ENCODE peak calls at places on chromosomes 1 and 21, in six cellular contexts. One of them, this sample, is unnamed. For H3K4me1, the result is how much of the 10 kb centered on the place peaks cover.

GRCh38 chr1:117001254-117001927 is at the start of gene CD101:
- DNase-seq in neuronal stem cell: no peak
- DNase-seq in IMR-90: no peak
- DNase-seq in H9: no peak
- DNase-seq in K562: no peak
- DNase-seq in HepG2: no peak
- DNase-seq in this sample: no peak

GRCh38 chr1:116817582-116818064 is 63.4 kb downstream of the CD2 start:
- DNase-seq in neuronal stem cell: peak
- DNase-seq in IMR-90: peak
- DNase-seq in H9: peak
- DNase-seq in K562: peak
- DNase-seq in HepG2: peak
- DNase-seq in this sample: peak

GRCh38 chr1:49052102-49052501 is 275.4 kb upstream of the BEND5 start:
- DNase-seq in neuronal stem cell: no peak
- DNase-seq in IMR-90: no peak
- DNase-seq in H9: no peak
- DNase-seq in K562: no peak
- DNase-seq in HepG2: no peak
- DNase-seq in this sample: no peak

GRCh38 chr1:77817368-77818209 is 38.1 kb downstream of the MIGA1 start:
- DNase-seq in neuronal stem cell: no peak
- DNase-seq in IMR-90: peak
- DNase-seq in H9: no peak
- DNase-seq in K562: no peak
- DNase-seq in HepG2: no peak
- DNase-seq in this sample: no peak

GRCh38 chr1:92679980-92680379 is 104.9 kb downstream of the EVI5 start:
- DNase-seq in neuronal stem cell: no peak
- DNase-seq in IMR-90: no peak
- DNase-seq in H9: no peak
- DNase-seq in K562: no peak
- DNase-seq in HepG2: no peak
- DNase-seq in this sample: no peak

GRCh38 chr1:201311356-201312011 is 28.2 kb downstream of the PKP1 start:
- DNase-seq in neuronal stem cell: no peak
- DNase-seq in IMR-90: no peak
- DNase-seq in H9: no peak
- DNase-seq in K562: no peak
- DNase-seq in HepG2: no peak
- DNase-seq in this sample: no peak

GRCh38 chr1:173473599-173474011 is 3.5 kb upstream of the PRDX6 start:
- DNase-seq in neuronal stem cell: no peak
- DNase-seq in IMR-90: peak
- DNase-seq in H9: no peak
- DNase-seq in K562: no peak
- DNase-seq in HepG2: no peak
- DNase-seq in this sample: no peak

GRCh38 chr1:40344597-40344996 is 27.5 kb upstream of the COL9A2 start:
- DNase-seq in neuronal stem cell: no peak
- DNase-seq in IMR-90: peak
- DNase-seq in H9: no peak
- DNase-seq in K562: peak
- DNase-seq in HepG2: peak
- DNase-seq in this sample: no peak

GRCh38 chr1:192477630-192478029 is 97.9 kb upstream of the RGS1 start:
- DNase-seq in neuronal stem cell: no peak
- DNase-seq in IMR-90: peak
- DNase-seq in H9: no peak
- DNase-seq in K562: peak
- DNase-seq in HepG2: peak
- DNase-seq in this sample: no peak

GRCh38 chr1:149936992-149937705 is 470 bp upstream of the MTMR11 start:
- DNase-seq in neuronal stem cell: no peak
- DNase-seq in IMR-90: peak
- DNase-seq in H9: peak
- DNase-seq in K562: no peak
- DNase-seq in HepG2: peak
- DNase-seq in this sample: no peak

GRCh38 chr1:51266791-51267190 is 30.7 kb downstream of the RNF11 start:
- DNase-seq in neuronal stem cell: no peak
- DNase-seq in IMR-90: no peak
- DNase-seq in H9: no peak
- DNase-seq in K562: no peak
- DNase-seq in HepG2: no peak
- DNase-seq in this sample: no peak
- H3K4me1 ChIP-seq in neuronal stem cell: under half
- H3K4me1 ChIP-seq in IMR-90: under half
- H3K4me1 ChIP-seq in H9: under half
- H3K4me1 ChIP-seq in K562: under half
- H3K4me1 ChIP-seq in HepG2: under half
- H3K4me1 ChIP-seq in this sample: under half

DNA sequence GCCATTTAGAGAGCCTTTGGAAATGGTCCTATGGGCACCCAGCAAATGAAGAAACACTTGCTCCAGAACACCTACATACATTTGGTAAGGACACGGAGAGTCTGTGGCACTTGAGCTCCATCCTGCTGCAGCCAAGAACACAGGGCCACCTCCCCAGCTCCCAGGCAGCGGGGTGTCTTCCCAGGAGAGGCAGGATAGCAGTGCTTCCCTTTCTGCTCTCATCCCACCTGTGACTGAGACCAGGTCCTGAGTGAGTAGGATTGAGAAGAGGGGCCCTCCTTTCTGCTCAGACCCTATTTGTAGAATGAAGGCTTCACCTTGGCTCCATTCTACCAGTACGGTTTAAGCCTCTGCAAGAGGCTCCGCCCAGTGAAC is 4.1 kb downstream of the C1orf174 start:
- DNase-seq in neuronal stem cell: no peak
- DNase-seq in IMR-90: no peak
- DNase-seq in H9: no peak
- DNase-seq in K562: no peak
- DNase-seq in HepG2: no peak
- DNase-seq in this sample: no peak
- H3K9ac ChIP-seq in neuronal stem cell: no peak
- H3K9ac ChIP-seq in IMR-90: peak
- H3K9ac ChIP-seq in H9: no peak
- H3K9ac ChIP-seq in K562: no peak
- H3K9ac ChIP-seq in HepG2: no peak
- H3K9ac ChIP-seq in this sample: no peak

GRCh38 chr1:214186118-214186517 is 94.8 kb upstream of the SMYD2 start:
- DNase-seq in neuronal stem cell: no peak
- DNase-seq in IMR-90: no peak
- DNase-seq in H9: no peak
- DNase-seq in K562: no peak
- DNase-seq in HepG2: no peak
- DNase-seq in this sample: no peak
- H2AFZ ChIP-seq in neuronal stem cell: no peak
- H2AFZ ChIP-seq in IMR-90: no peak
- H2AFZ ChIP-seq in H9: no peak
- H2AFZ ChIP-seq in K562: no peak
- H2AFZ ChIP-seq in HepG2: no peak
- H2AFZ ChIP-seq in this sample: no peak

GRCh38 chr1:31792116-31792515 is 23.7 kb downstream of the SPOCD1 start:
- DNase-seq in neuronal stem cell: no peak
- DNase-seq in IMR-90: no peak
- DNase-seq in H9: peak
- DNase-seq in K562: no peak
- DNase-seq in HepG2: no peak
- DNase-seq in this sample: no peak

GRCh38 chr1:31793086-31793485 is 22.7 kb downstream of the SPOCD1 start:
- DNase-seq in neuronal stem cell: no peak
- DNase-seq in IMR-90: no peak
- DNase-seq in H9: peak
- DNase-seq in K562: no peak
- DNase-seq in HepG2: no peak
- DNase-seq in this sample: no peak

GRCh38 chr1:31791131-31791858 is 24.5 kb downstream of the SPOCD1 start:
- DNase-seq in neuronal stem cell: no peak
- DNase-seq in IMR-90: no peak
- DNase-seq in H9: peak
- DNase-seq in K562: no peak
- DNase-seq in HepG2: no peak
- DNase-seq in this sample: no peak

GRCh38 chr1:31793586-31794285 is 22.1 kb downstream of the SPOCD1 start:
- DNase-seq in neuronal stem cell: no peak
- DNase-seq in IMR-90: no peak
- DNase-seq in H9: peak
- DNase-seq in K562: no peak
- DNase-seq in HepG2: no peak
- DNase-seq in this sample: no peak

GRCh38 chr1:31792541-31792940 is 23.3 kb downstream of the SPOCD1 start:
- DNase-seq in neuronal stem cell: no peak
- DNase-seq in IMR-90: no peak
- DNase-seq in H9: no peak
- DNase-seq in K562: no peak
- DNase-seq in HepG2: no peak
- DNase-seq in this sample: no peak
- H3K4me1 ChIP-seq in neuronal stem cell: under half
- H3K4me1 ChIP-seq in IMR-90: under half
- H3K4me1 ChIP-seq in H9: under half
- H3K4me1 ChIP-seq in K562: under half
- H3K4me1 ChIP-seq in HepG2: under half
- H3K4me1 ChIP-seq in this sample: under half

GRCh38 chr1:244435562-244436205 is 16.0 kb downstream of the ADSS2 start:
- DNase-seq in neuronal stem cell: no peak
- DNase-seq in IMR-90: peak
- DNase-seq in H9: no peak
- DNase-seq in K562: no peak
- DNase-seq in HepG2: peak
- DNase-seq in this sample: no peak
- H3K9ac ChIP-seq in neuronal stem cell: no peak
- H3K9ac ChIP-seq in IMR-90: no peak
- H3K9ac ChIP-seq in H9: no peak
- H3K9ac ChIP-seq in K562: no peak
- H3K9ac ChIP-seq in HepG2: peak
- H3K9ac ChIP-seq in this sample: no peak

DNA sequence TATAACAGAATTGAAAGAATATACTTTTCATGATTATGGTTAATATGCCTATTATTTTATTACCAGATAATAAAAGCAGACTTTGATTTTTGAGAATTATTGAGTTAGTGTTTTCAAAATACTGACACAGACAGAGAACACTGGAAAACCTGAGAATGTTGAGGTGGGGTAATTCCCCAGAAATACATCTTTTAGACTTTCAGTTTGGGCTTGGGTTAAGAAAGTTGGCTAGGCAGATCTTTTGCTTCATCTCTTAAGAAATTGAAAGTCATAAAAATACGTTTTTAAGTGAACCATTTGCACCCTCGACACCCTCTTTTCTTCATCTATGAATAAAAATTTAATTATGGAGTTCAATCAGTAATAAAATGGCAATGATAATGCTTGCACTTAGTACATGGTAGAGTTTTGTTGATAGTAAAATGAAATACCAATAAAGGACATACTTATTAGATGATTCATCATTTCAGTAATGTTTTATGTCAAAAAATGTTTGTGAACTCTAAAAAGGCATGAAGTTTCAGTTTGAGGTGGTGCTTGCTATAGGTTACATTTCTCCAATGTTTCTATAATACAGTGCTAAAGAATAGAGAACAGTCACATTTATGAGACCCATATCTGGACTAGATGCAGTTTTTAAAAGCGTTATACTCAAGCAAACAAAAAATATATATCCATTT is 1.9 kb upstream of the SAMSN1 start:
- DNase-seq in neuronal stem cell: no peak
- DNase-seq in IMR-90: no peak
- DNase-seq in H9: no peak
- DNase-seq in K562: no peak
- DNase-seq in HepG2: no peak
- DNase-seq in this sample: no peak
- H2AFZ ChIP-seq in neuronal stem cell: no peak
- H2AFZ ChIP-seq in IMR-90: no peak
- H2AFZ ChIP-seq in H9: no peak
- H2AFZ ChIP-seq in K562: peak
- H2AFZ ChIP-seq in HepG2: no peak
- H2AFZ ChIP-seq in this sample: no peak

GRCh38 chr1:54357967-54358366 is 48.2 kb downstream of the SSBP3 start:
- DNase-seq in neuronal stem cell: no peak
- DNase-seq in IMR-90: no peak
- DNase-seq in H9: no peak
- DNase-seq in K562: no peak
- DNase-seq in HepG2: no peak
- DNase-seq in this sample: no peak
- H3K4me1 ChIP-seq in neuronal stem cell: under half
- H3K4me1 ChIP-seq in IMR-90: under half
- H3K4me1 ChIP-seq in H9: under half
- H3K4me1 ChIP-seq in K562: half or more
- H3K4me1 ChIP-seq in HepG2: under half
- H3K4me1 ChIP-seq in this sample: half or more

This sample was measured in neural progenitor cell.